ENCODE peak calls at places on chromosomes 5 and 9, in nine cellular contexts. One of them, this sample, is unnamed.

GRCh38 chr5:168513861-168514428 is 15.2 kb upstream of the FBLL1 start:
- DNase-seq in MM.1S: no peak
- DNase-seq in transverse colon: no peak
- DNase-seq in fibroblast of the aortic adventitia: no peak
- DNase-seq in B cell: no peak
- DNase-seq in progenitor cell of endocrine pancreas: no peak
- DNase-seq in omental fat pad: no peak
- DNase-seq in coronary artery: no peak
- DNase-seq in lower lobe of right lung: no peak
- DNase-seq in this sample: no peak

GRCh38 chr5:112604741-112605390 is 132.8 kb upstream of the APC start:
- DNase-seq in fibroblast of the aortic adventitia: no peak
- DNase-seq in B cell: peak; percentile 57
- DNase-seq in progenitor cell of endocrine pancreas: no peak
- DNase-seq in omental fat pad: no peak
- DNase-seq in transverse colon: no peak
- DNase-seq in lower lobe of right lung: no peak
- DNase-seq in coronary artery: no peak
- DNase-seq in MM.1S: peak; percentile 15
- DNase-seq in this sample: no peak

GRCh38 chr9:88737876-88738275 is 202.9 kb downstream of the NXNL2 start:
- DNase-seq in fibroblast of the aortic adventitia: no peak
- DNase-seq in omental fat pad: no peak
- DNase-seq in MM.1S: no peak
- DNase-seq in lower lobe of right lung: no peak
- DNase-seq in B cell: no peak
- DNase-seq in progenitor cell of endocrine pancreas: no peak
- DNase-seq in coronary artery: no peak
- DNase-seq in transverse colon: no peak
- DNase-seq in this sample: no peak

GRCh38 chr5:142280066-142281011 is 44.5 kb downstream of the SPRY4 start:
- DNase-seq in MM.1S: no peak
- DNase-seq in lower lobe of right lung: no peak
- DNase-seq in coronary artery: peak; percentile 93
- DNase-seq in progenitor cell of endocrine pancreas: peak; percentile 53
- DNase-seq in fibroblast of the aortic adventitia: peak; percentile 12
- DNase-seq in transverse colon: no peak
- DNase-seq in omental fat pad: no peak
- DNase-seq in B cell: no peak
- DNase-seq in this sample: no peak

GRCh38 chr5:135450328-135450727 is 1.8 kb downstream of the TIFAB start:
- DNase-seq in transverse colon: no peak
- DNase-seq in fibroblast of the aortic adventitia: no peak
- DNase-seq in omental fat pad: no peak
- DNase-seq in coronary artery: no peak
- DNase-seq in B cell: no peak
- DNase-seq in lower lobe of right lung: no peak
- DNase-seq in progenitor cell of endocrine pancreas: no peak
- DNase-seq in MM.1S: no peak
- DNase-seq in this sample: no peak

GRCh38 chr5:132105688-132106087 is 32.1 kb downstream of the CSF2 start:
- DNase-seq in lower lobe of right lung: peak; percentile 20
- DNase-seq in fibroblast of the aortic adventitia: no peak
- DNase-seq in B cell: no peak
- DNase-seq in MM.1S: no peak
- DNase-seq in coronary artery: no peak
- DNase-seq in omental fat pad: no peak
- DNase-seq in transverse colon: no peak
- DNase-seq in progenitor cell of endocrine pancreas: no peak
- DNase-seq in this sample: no peak

GRCh38 chr5:89397096-89397495 is 514.1 kb upstream of the MEF2C start:
- DNase-seq in progenitor cell of endocrine pancreas: no peak
- DNase-seq in fibroblast of the aortic adventitia: peak; percentile 5
- DNase-seq in omental fat pad: no peak
- DNase-seq in coronary artery: no peak
- DNase-seq in transverse colon: no peak
- DNase-seq in MM.1S: no peak
- DNase-seq in B cell: peak; percentile 47
- DNase-seq in lower lobe of right lung: no peak
- DNase-seq in this sample: no peak

GRCh38 chr9:14547245-14548060 is 145.8 kb downstream of the ZDHHC21 start:
- DNase-seq in MM.1S: no peak
- DNase-seq in progenitor cell of endocrine pancreas: no peak
- DNase-seq in omental fat pad: no peak
- DNase-seq in B cell: no peak
- DNase-seq in transverse colon: no peak
- DNase-seq in coronary artery: no peak
- DNase-seq in fibroblast of the aortic adventitia: no peak
- DNase-seq in lower lobe of right lung: no peak
- DNase-seq in this sample: no peak

GRCh38 chr5:2506603-2507002 is 244.9 kb downstream of the IRX2 start:
- DNase-seq in lower lobe of right lung: no peak
- DNase-seq in coronary artery: peak; percentile 46
- DNase-seq in progenitor cell of endocrine pancreas: no peak
- DNase-seq in fibroblast of the aortic adventitia: no peak
- DNase-seq in B cell: no peak
- DNase-seq in MM.1S: no peak
- DNase-seq in transverse colon: no peak
- DNase-seq in omental fat pad: no peak
- DNase-seq in this sample: no peak

GRCh38 chr5:100860407-100860806 is 42.7 kb downstream of the ST8SIA4 start:
- DNase-seq in progenitor cell of endocrine pancreas: no peak
- DNase-seq in fibroblast of the aortic adventitia: no peak
- DNase-seq in transverse colon: no peak
- DNase-seq in B cell: no peak
- DNase-seq in omental fat pad: no peak
- DNase-seq in lower lobe of right lung: no peak
- DNase-seq in MM.1S: peak; percentile 35
- DNase-seq in coronary artery: no peak
- DNase-seq in this sample: no peak

GRCh38 chr5:123813251-123813650 is 301.3 kb downstream of the CSNK1G3 start:
- DNase-seq in transverse colon: no peak
- DNase-seq in omental fat pad: no peak
- DNase-seq in lower lobe of right lung: no peak
- DNase-seq in B cell: no peak
- DNase-seq in coronary artery: no peak
- DNase-seq in MM.1S: no peak
- DNase-seq in fibroblast of the aortic adventitia: no peak
- DNase-seq in progenitor cell of endocrine pancreas: no peak
- DNase-seq in this sample: no peak

GRCh38 chr9:107210775-107211174 is 72.3 kb upstream of the RAD23B start:
- DNase-seq in fibroblast of the aortic adventitia: no peak
- DNase-seq in omental fat pad: no peak
- DNase-seq in coronary artery: no peak
- DNase-seq in progenitor cell of endocrine pancreas: no peak
- DNase-seq in transverse colon: no peak
- DNase-seq in lower lobe of right lung: no peak
- DNase-seq in B cell: no peak
- DNase-seq in MM.1S: no peak
- DNase-seq in this sample: no peak

GRCh38 chr5:137148128-137148527 is 351.0 kb downstream of the SPOCK1 start:
- DNase-seq in coronary artery: no peak
- DNase-seq in fibroblast of the aortic adventitia: no peak
- DNase-seq in lower lobe of right lung: no peak
- DNase-seq in MM.1S: no peak
- DNase-seq in transverse colon: no peak
- DNase-seq in omental fat pad: no peak
- DNase-seq in progenitor cell of endocrine pancreas: no peak
- DNase-seq in B cell: no peak
- DNase-seq in this sample: no peak

GRCh38 chr9:69243116-69243515 is 69.0 kb downstream of the TJP2 start:
- DNase-seq in progenitor cell of endocrine pancreas: no peak
- DNase-seq in B cell: no peak
- DNase-seq in MM.1S: no peak
- DNase-seq in fibroblast of the aortic adventitia: no peak
- DNase-seq in coronary artery: no peak
- DNase-seq in omental fat pad: no peak
- DNase-seq in lower lobe of right lung: no peak
- DNase-seq in transverse colon: no peak
- DNase-seq in this sample: no peak

GRCh38 chr9:15889555-15889954 is 336.7 kb downstream of the CCDC171 start:
- DNase-seq in coronary artery: no peak
- DNase-seq in progenitor cell of endocrine pancreas: no peak
- DNase-seq in lower lobe of right lung: no peak
- DNase-seq in fibroblast of the aortic adventitia: peak; percentile 85
- DNase-seq in B cell: no peak
- DNase-seq in MM.1S: no peak
- DNase-seq in transverse colon: no peak
- DNase-seq in omental fat pad: no peak
- DNase-seq in this sample: no peak

GRCh38 chr9:86968258-86968920 is 21.1 kb upstream of the GAS1 start:
- DNase-seq in omental fat pad: no peak
- DNase-seq in B cell: no peak
- DNase-seq in lower lobe of right lung: no peak
- DNase-seq in MM.1S: no peak
- DNase-seq in coronary artery: no peak
- DNase-seq in fibroblast of the aortic adventitia: peak; percentile 88
- DNase-seq in transverse colon: no peak
- DNase-seq in progenitor cell of endocrine pancreas: no peak
- DNase-seq in this sample: no peak

GRCh38 chr9:12680757-12681156 is 12.4 kb upstream of the TYRP1 start:
- DNase-seq in omental fat pad: no peak
- DNase-seq in progenitor cell of endocrine pancreas: no peak
- DNase-seq in coronary artery: no peak
- DNase-seq in lower lobe of right lung: no peak
- DNase-seq in MM.1S: no peak
- DNase-seq in transverse colon: no peak
- DNase-seq in fibroblast of the aortic adventitia: no peak
- DNase-seq in B cell: no peak
- DNase-seq in this sample: no peak

GRCh38 chr5:125026900-125027731 is 280.7 kb upstream of the ZNF608 start:
- DNase-seq in B cell: no peak
- DNase-seq in transverse colon: peak; percentile 24
- DNase-seq in omental fat pad: no peak
- DNase-seq in fibroblast of the aortic adventitia: peak; percentile 57
- DNase-seq in MM.1S: no peak
- DNase-seq in coronary artery: no peak
- DNase-seq in lower lobe of right lung: no peak
- DNase-seq in progenitor cell of endocrine pancreas: no peak
- DNase-seq in this sample: no peak

GRCh38 chr9:109249615-109250014 is 71.2 kb downstream of the EPB41L4B start:
- DNase-seq in coronary artery: no peak
- DNase-seq in omental fat pad: no peak
- DNase-seq in transverse colon: no peak
- DNase-seq in fibroblast of the aortic adventitia: no peak
- DNase-seq in lower lobe of right lung: no peak
- DNase-seq in B cell: no peak
- DNase-seq in progenitor cell of endocrine pancreas: no peak
- DNase-seq in MM.1S: no peak
- DNase-seq in this sample: no peak
- TF ChIP-seq CTCF in coronary artery: no peak
- TF ChIP-seq CTCF in omental fat pad: no peak
- TF ChIP-seq CTCF in transverse colon: no peak
- TF ChIP-seq CTCF in fibroblast of the aortic adventitia: no peak
- TF ChIP-seq CTCF in lower lobe of right lung: no peak
- TF ChIP-seq CTCF in B cell: no peak
- TF ChIP-seq CTCF in progenitor cell of endocrine pancreas: peak; percentile 23
- TF ChIP-seq CTCF in MM.1S: no peak
- TF ChIP-seq CTCF in this sample: no peak

DNA sequence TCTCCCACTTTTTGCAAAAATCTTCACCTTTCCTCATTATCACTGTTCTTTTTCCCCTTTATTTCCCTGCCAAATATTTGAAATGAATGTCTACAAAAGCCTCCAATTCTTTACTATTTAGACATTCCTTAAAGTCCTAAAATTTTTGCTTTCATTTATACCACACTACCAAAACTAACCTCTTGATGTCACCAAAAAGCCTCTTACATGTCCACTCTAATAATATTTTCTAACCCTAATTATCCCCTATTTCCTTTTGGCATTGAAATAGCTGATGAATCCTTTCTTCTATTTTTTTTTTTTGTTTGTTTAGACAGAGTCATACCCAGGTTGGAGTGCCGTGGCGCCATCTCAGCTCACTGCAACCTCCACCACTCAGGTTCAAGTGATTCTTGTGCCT is 32.3 kb upstream of the NRG2 start:
- DNase-seq in lower lobe of right lung: no peak
- DNase-seq in progenitor cell of endocrine pancreas: no peak
- DNase-seq in B cell: no peak
- DNase-seq in coronary artery: no peak
- DNase-seq in omental fat pad: no peak
- DNase-seq in transverse colon: no peak
- DNase-seq in MM.1S: no peak
- DNase-seq in fibroblast of the aortic adventitia: peak; percentile 57
- DNase-seq in this sample: no peak
- TF ChIP-seq CTCF in lower lobe of right lung: peak; percentile 21
- TF ChIP-seq CTCF in progenitor cell of endocrine pancreas: no peak
- TF ChIP-seq CTCF in B cell: no peak
- TF ChIP-seq CTCF in coronary artery: no peak
- TF ChIP-seq CTCF in omental fat pad: no peak
- TF ChIP-seq CTCF in transverse colon: no peak
- TF ChIP-seq CTCF in MM.1S: peak; percentile 29
- TF ChIP-seq CTCF in fibroblast of the aortic adventitia: peak; percentile 50
- TF ChIP-seq CTCF in this sample: no peak

GRCh38 chr9:132546148-132547051 is 36.0 kb upstream of the BARHL1 start:
- DNase-seq in progenitor cell of endocrine pancreas: peak; percentile 45
- DNase-seq in lower lobe of right lung: no peak
- DNase-seq in omental fat pad: no peak
- DNase-seq in coronary artery: no peak
- DNase-seq in transverse colon: no peak
- DNase-seq in fibroblast of the aortic adventitia: peak; percentile 10
- DNase-seq in B cell: peak; percentile 17
- DNase-seq in MM.1S: no peak
- DNase-seq in this sample: no peak
- TF ChIP-seq CTCF in progenitor cell of endocrine pancreas: peak; percentile 68
- TF ChIP-seq CTCF in lower lobe of right lung: peak; percentile 8
- TF ChIP-seq CTCF in omental fat pad: no peak
- TF ChIP-seq CTCF in coronary artery: no peak
- TF ChIP-seq CTCF in transverse colon: peak; percentile 39
- TF ChIP-seq CTCF in fibroblast of the aortic adventitia: peak; percentile 25
- TF ChIP-seq CTCF in B cell: peak; percentile 34
- TF ChIP-seq CTCF in MM.1S: peak; percentile 34
- TF ChIP-seq CTCF in this sample: no peak

DNA sequence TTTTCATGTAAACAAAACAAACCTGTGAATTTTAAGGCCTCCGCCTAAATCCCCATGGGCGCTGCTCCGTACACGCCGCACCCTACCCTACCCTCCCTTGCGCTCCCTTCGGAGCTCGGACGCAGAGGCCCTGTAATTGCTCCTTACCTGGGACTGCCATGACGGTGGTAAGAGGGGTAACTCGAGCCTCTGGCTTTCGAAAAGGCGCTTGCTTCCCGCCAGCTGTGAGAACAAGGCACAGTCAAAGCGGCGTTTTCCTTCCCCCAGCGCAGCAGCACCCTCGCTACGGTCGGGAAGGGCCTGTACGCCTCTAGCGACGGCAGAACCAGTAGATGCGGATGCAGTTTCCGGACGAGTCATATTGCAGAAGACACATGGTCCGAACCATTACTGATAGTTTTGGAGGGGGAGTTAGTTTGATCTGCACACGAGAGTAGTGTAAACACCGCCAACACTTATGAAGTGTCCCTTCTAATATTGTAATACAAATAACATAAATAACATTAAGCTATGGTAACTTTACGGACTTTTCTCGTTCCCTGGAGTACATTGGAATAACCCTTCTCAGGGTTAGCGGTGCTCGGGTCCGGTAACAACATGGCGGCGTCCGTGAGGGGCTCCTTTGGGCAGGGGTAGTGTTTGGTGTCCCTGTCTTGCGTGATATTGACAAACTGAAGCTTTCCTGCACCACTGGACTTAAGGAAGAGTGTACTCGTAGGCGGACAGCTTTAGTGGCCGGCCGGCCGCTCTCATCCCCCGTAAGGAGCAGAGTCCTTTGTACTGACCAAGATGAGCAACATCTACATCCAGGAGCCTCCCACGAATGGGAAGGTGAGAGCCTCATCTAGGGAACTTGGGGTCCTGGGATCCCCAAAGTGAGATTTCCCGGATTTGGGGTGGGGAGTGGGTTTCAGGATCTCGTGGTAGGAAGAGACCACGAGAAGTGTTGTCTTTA is at the start of the genes CWC27 and SREK1IP1:
- DNase-seq in B cell: peak; percentile 85
- DNase-seq in MM.1S: peak; percentile 91
- DNase-seq in transverse colon: peak; percentile 86
- DNase-seq in omental fat pad: peak; percentile 57
- DNase-seq in lower lobe of right lung: peak; percentile 85
- DNase-seq in progenitor cell of endocrine pancreas: peak; percentile 72
- DNase-seq in coronary artery: peak; percentile 83
- DNase-seq in fibroblast of the aortic adventitia: peak; percentile 92
- DNase-seq in this sample: peak; percentile 71
- TF ChIP-seq CTCF in B cell: no peak
- TF ChIP-seq CTCF in MM.1S: no peak
- TF ChIP-seq CTCF in transverse colon: peak; percentile 9
- TF ChIP-seq CTCF in omental fat pad: no peak
- TF ChIP-seq CTCF in lower lobe of right lung: peak; percentile 20
- TF ChIP-seq CTCF in progenitor cell of endocrine pancreas: peak; percentile 27
- TF ChIP-seq CTCF in coronary artery: no peak
- TF ChIP-seq CTCF in fibroblast of the aortic adventitia: peak; percentile 36
- TF ChIP-seq CTCF in this sample: no peak